ENCODE peak calls at places on chromosomes 7 and 10, in six cellular contexts. One of them, this sample, is unnamed.

GRCh38 chr7:142961595-142961972 is 579 bp downstream of the KEL start:
- DNase-seq in H1: no peak
- DNase-seq in HCT116: no peak
- DNase-seq in K562: no peak
- DNase-seq in GM12878: no peak
- DNase-seq in HepG2: no peak
- DNase-seq in this sample: no peak

GRCh38 chr7:28587211-28587610 is 174.9 kb downstream of the CREB5 start:
- DNase-seq in HCT116: no peak
- DNase-seq in H1: no peak
- DNase-seq in GM12878: no peak
- DNase-seq in K562: no peak
- DNase-seq in HepG2: no peak
- DNase-seq in this sample: no peak

GRCh38 chr10:100307716-100308115 is 21.2 kb upstream of the BLOC1S2 start:
- DNase-seq in HCT116: no peak
- DNase-seq in HepG2: no peak
- DNase-seq in H1: no peak
- DNase-seq in GM12878: no peak
- DNase-seq in K562: no peak
- DNase-seq in this sample: no peak

GRCh38 chr10:113131611-113132330 is 181.7 kb downstream of the TCF7L2 start:
- DNase-seq in H1: no peak
- DNase-seq in GM12878: no peak
- DNase-seq in K562: no peak
- DNase-seq in HepG2: peak; percentile 58
- DNase-seq in HCT116: no peak
- DNase-seq in this sample: no peak

GRCh38 chr10:16393271-16393858 is 43.4 kb upstream of the PTER start:
- DNase-seq in HCT116: no peak
- DNase-seq in K562: no peak
- DNase-seq in GM12878: no peak
- DNase-seq in H1: no peak
- DNase-seq in HepG2: no peak
- DNase-seq in this sample: peak; percentile 38

GRCh38 chr7:110839866-110840265 is 251.1 kb upstream of the LRRN3 start:
- DNase-seq in K562: no peak
- DNase-seq in HCT116: no peak
- DNase-seq in H1: no peak
- DNase-seq in HepG2: peak; percentile 33
- DNase-seq in GM12878: no peak
- DNase-seq in this sample: no peak

GRCh38 chr7:727806-728460 is 852 bp upstream of the PRKAR1B start:
- DNase-seq in HCT116: no peak
- DNase-seq in H1: no peak
- DNase-seq in K562: no peak
- DNase-seq in GM12878: no peak
- DNase-seq in HepG2: no peak
- DNase-seq in this sample: peak; percentile 82

GRCh38 chr10:11902646-11903045 is 79.5 kb downstream of the PROSER2 start:
- DNase-seq in HCT116: no peak
- DNase-seq in GM12878: no peak
- DNase-seq in K562: no peak
- DNase-seq in HepG2: no peak
- DNase-seq in H1: no peak
- DNase-seq in this sample: no peak

GRCh38 chr10:103442031-103442461 is 10.1 kb downstream of the CALHM2 start:
- DNase-seq in H1: no peak
- DNase-seq in K562: no peak
- DNase-seq in HepG2: no peak
- DNase-seq in HCT116: no peak
- DNase-seq in GM12878: no peak
- DNase-seq in this sample: no peak

GRCh38 chr7:139108256-139109187 is 998 bp downstream of the ZC3HAV1 start:
- DNase-seq in GM12878: no peak
- DNase-seq in HepG2: no peak
- DNase-seq in H1: peak; percentile 76
- DNase-seq in K562: peak; percentile 73
- DNase-seq in HCT116: no peak
- DNase-seq in this sample: no peak

DNA sequence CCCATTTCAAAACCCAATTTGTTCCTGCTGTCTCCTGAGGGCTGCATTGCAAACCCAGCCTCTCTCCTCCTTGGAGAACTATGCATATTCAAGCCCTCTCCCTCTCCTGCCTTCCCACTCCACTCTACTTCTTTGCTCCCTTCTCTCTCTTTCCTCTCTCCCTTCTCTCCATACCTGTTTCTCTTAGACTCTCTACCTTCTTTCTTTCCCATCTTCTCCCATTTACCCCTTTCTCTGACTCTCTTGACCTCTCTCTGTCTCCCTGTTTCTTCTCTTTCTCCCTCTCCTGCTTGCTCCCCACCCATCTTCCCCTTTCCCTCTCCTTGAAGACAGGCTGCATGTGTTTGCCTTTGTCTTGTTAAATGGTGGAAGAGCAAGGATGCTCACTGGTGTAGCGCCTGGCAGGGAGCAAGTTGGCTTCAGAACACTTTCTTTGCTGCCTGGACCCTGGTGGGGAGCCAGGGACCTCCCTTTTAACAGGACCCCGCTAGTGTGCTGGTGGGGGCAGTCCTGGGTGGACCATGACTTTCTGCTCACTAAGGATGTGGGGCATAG is 142.9 kb downstream of the CDH23 start:
- DNase-seq in HCT116: no peak
- DNase-seq in GM12878: no peak
- DNase-seq in K562: no peak
- DNase-seq in H1: no peak
- DNase-seq in HepG2: no peak
- DNase-seq in this sample: no peak
- H3K4me3 ChIP-seq in HCT116: no peak overlapping the region
- H3K4me3 ChIP-seq in GM12878: no peak overlapping the region
- H3K4me3 ChIP-seq in K562: no peak overlapping the region
- H3K4me3 ChIP-seq in H1: no peak overlapping the region
- H3K4me3 ChIP-seq in HepG2: no peak overlapping the region
- H3K4me3 ChIP-seq in this sample: no peak overlapping the region

GRCh38 chr7:66359656-66360211 is 154.6 kb downstream of the TPST1 start:
- DNase-seq in HepG2: no peak
- DNase-seq in GM12878: no peak
- DNase-seq in K562: no peak
- DNase-seq in HCT116: no peak
- DNase-seq in H1: no peak
- DNase-seq in this sample: peak; percentile 26
- TF ChIP-seq JUND in HepG2: no peak
- TF ChIP-seq JUND in GM12878: no peak
- TF ChIP-seq JUND in K562: no peak
- TF ChIP-seq JUND in HCT116: no peak
- TF ChIP-seq JUND in H1: no peak
- TF ChIP-seq JUND in this sample: no peak

GRCh38 chr10:70558871-70559810 is 43.4 kb downstream of the PRF1 start:
- DNase-seq in H1: peak; percentile 80
- DNase-seq in GM12878: no peak
- DNase-seq in HCT116: peak; percentile 65
- DNase-seq in K562: peak; percentile 91
- DNase-seq in HepG2: peak; percentile 48
- DNase-seq in this sample: peak; percentile 75
- H3K4me3 ChIP-seq in H1: no peak overlapping the region
- H3K4me3 ChIP-seq in GM12878: no peak overlapping the region
- H3K4me3 ChIP-seq in HCT116: peak overlapping the region; percentile 48
- H3K4me3 ChIP-seq in K562: peak overlapping the region; percentile 31
- H3K4me3 ChIP-seq in HepG2: peak overlapping the region; percentile 15
- H3K4me3 ChIP-seq in this sample: no peak overlapping the region

DNA sequence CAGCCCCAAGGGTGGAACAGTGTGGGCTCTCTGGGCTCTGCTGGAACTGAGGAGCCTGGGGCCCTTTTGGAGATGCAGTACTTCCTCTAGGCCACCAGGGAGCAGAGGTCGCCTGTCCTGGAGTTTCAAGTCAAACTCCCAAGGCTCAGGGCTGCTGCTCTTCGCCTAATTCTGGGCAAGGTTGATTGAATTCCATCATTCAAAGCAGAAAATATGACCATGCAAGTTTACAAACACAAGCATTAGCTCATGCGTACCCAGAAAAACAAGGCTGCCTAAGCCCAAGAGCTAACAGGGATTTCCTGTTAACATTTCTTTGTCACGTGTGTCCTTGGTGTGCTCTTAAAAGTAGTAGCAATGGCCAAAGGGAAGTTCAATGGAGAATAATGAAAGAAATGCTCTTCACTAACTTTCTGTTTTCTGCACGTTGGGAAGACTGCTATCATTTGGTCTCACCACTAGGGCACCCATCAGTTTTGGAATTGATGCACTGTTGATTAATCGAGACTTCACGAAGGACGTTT is 20.1 kb downstream of the LDB3 start:
- DNase-seq in GM12878: no peak
- DNase-seq in HCT116: peak; percentile 54
- DNase-seq in K562: peak; percentile 68
- DNase-seq in HepG2: peak; percentile 48
- DNase-seq in H1: peak; percentile 68
- DNase-seq in this sample: peak; percentile 82
- TF ChIP-seq JUND in GM12878: no peak
- TF ChIP-seq JUND in HCT116: no peak
- TF ChIP-seq JUND in K562: no peak
- TF ChIP-seq JUND in HepG2: no peak
- TF ChIP-seq JUND in H1: no peak
- TF ChIP-seq JUND in this sample: no peak

This sample was measured in SK-N-SH.